ENCODE peak calls at places on chromosomes 6 and 20, in nine cellular contexts. P, S, V, O, M, L, X, E and A are unnamed samples.
A peak's percentile ranks its signal among the peaks of the same experiment; 100 is the strongest.

GRCh38 chr6:124052120-124052519 is 248.5 kb downstream of the NKAIN2 start:
- DNase-seq in P (no peak), S (no peak), V (no peak), O (no peak), M (no peak), L (no peak), X (no peak), E (no peak), A (no peak)

GRCh38 chr20:39913274-39913673 is 775.8 kb downstream of the MAFB start:
- DNase-seq in P (no peak), S (no peak), V (no peak), O (no peak), M (peak; percentile 11), L (no peak), X (no peak), E (no peak), A (no peak)

GRCh38 chr6:132712366-132712765 is 1.5 kb downstream of the VNN1 start:
- DNase-seq in P (peak; percentile 30), S (no peak), V (no peak), O (no peak), M (peak; percentile 39), L (no peak), X (peak; percentile 84), E (no peak), A (no peak)

GRCh38 chr20:32291166-32291565 is 13.7 kb downstream of the KIF3B start:
- DNase-seq in P (no peak), S (no peak), V (no peak), O (no peak), M (no peak), L (no peak), X (no peak), E (no peak), A (no peak)

GRCh38 chr6:48136856-48137255 is 25.9 kb upstream of the PTCHD4 start:
- DNase-seq in P (peak; percentile 25), S (no peak), V (peak; percentile 76), O (no peak), M (peak; percentile 67), L (no peak), X (no peak), E (no peak), A (no peak)

GRCh38 chr6:76351275-76351674 is 278.8 kb upstream of the IMPG1 start:
- DNase-seq in P (no peak), S (no peak), V (no peak), O (no peak), M (no peak), L (peak; percentile 11), X (peak; percentile 20), E (peak; percentile 27), A (peak; percentile 14)

GRCh38 chr6:134117409-134117808 is 65.0 kb upstream of the SLC2A12 start:
- DNase-seq in P (no peak), S (no peak), V (peak; percentile 46), O (no peak), M (peak; percentile 38), L (no peak), X (no peak), E (no peak), A (no peak)

GRCh38 chr20:18541741-18542140 is 25.5 kb upstream of the SMIM26 start:
- DNase-seq in P (peak; percentile 63), S (no peak), V (no peak), O (no peak), M (no peak), L (no peak), X (peak; percentile 94), E (no peak), A (no peak)

GRCh38 chr6:135600086-135600702 is 102.7 kb upstream of the AHI1 start:
- DNase-seq in P (no peak), S (no peak), V (no peak), O (no peak), M (no peak), L (no peak), X (no peak), E (no peak), A (no peak)

GRCh38 chr20:17473662-17474061 is 57.5 kb downstream of the BFSP1 start:
- DNase-seq in P (no peak), S (no peak), V (peak; percentile 25), O (no peak), M (no peak), L (no peak), X (no peak), E (no peak), A (no peak)

GRCh38 chr6:47138046-47138445 is 95.9 kb upstream of the ADGRF1 start:
- DNase-seq in P (peak; percentile 71), S (no peak), V (no peak), O (no peak), M (peak; percentile 51), L (no peak), X (no peak), E (no peak), A (no peak)

GRCh38 chr20:25369529-25369928 is 21.1 kb downstream of the ABHD12 start:
- DNase-seq in P (peak; percentile 19), S (no peak), V (no peak), O (no peak), M (no peak), L (no peak), X (no peak), E (no peak), A (no peak)

GRCh38 chr20:59047938-59048680 is 5.5 kb upstream of the PRELID3B start:
- DNase-seq in P (peak; percentile 63), S (no peak), V (peak; percentile 56), O (no peak), M (peak; percentile 54), L (no peak), X (peak; percentile 96), E (no peak), A (no peak)

GRCh38 chr6:46058951-46059350 is 43.3 kb upstream of the CLIC5 start:
- DNase-seq in P (no peak), S (no peak), V (no peak), O (no peak), M (no peak), L (no peak), X (no peak), E (no peak), A (no peak)

GRCh38 chr6:4668271-4669179 is 107.7 kb upstream of the CDYL start:
- DNase-seq in P (peak; percentile 53), S (no peak), V (no peak), O (no peak), M (peak; percentile 64), L (peak; percentile 11), X (no peak), E (no peak), A (no peak)

GRCh38 chr6:43992126-43992663 is 135.1 kb downstream of the MRPL14 start:
- DNase-seq in P (no peak), S (no peak), V (no peak), O (no peak), M (no peak), L (no peak), X (no peak), E (no peak), A (no peak)

DNA sequence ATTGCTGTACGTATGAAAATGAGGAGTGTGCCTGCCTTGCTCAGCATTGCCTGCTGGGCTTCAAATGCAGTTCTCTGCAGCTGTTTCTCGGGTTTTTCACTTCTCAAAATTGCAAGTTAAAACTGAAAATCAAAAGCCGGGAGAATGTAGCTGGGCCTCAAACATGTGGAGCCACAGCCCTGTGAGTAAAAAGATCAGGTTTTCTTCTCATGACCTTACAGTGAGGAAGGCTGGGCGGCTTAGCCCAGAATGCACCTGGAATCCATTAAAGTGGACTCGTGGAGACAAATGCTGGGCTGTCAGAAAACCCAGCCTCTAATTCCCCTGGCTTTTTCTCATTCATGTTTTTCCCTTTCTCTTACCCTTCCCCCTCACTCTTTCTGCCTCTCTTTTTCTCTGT is 34.4 kb downstream of the DSE start:
- DNase-seq in P (peak; percentile 91), S (no peak), V (peak; percentile 91), O (no peak), M (peak; percentile 73), L (peak; percentile 92), X (no peak), E (no peak), A (no peak)
- H3K4me3 ChIP-seq in P (no peak overlapping the region), S (peak overlapping the region; percentile 1), V (peak overlapping the region; percentile 31), O (no peak overlapping the region), M (no peak overlapping the region), L (peak overlapping the region; percentile 48), X (no peak overlapping the region), E (no peak overlapping the region), A (no peak overlapping the region)

DNA sequence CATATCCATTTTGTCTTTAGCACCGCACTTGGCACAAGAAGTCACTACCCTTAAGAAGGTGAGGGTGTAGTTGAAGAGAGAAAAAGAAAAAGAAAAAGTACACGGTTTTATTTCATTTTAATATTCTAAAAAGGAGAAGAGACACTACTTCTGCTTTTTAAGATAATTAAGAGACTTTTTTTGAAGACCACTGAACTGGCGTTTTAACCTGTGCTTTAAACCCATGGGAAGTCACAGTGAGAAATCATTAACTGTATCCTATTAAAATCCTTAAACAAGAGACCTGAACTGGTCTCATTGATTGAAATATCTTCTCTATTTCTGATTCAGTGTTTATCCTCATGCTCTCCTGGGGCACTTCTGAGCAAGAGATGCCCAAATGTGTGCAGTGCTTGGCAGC is 243.5 kb downstream of the TMEM242 start:
- DNase-seq in P (no peak), S (no peak), V (no peak), O (no peak), M (no peak), L (no peak), X (no peak), E (no peak), A (no peak)
- H3K4me3 ChIP-seq in P (no peak overlapping the region), S (no peak overlapping the region), V (no peak overlapping the region), O (no peak overlapping the region), M (no peak overlapping the region), L (no peak overlapping the region), X (no peak overlapping the region), E (no peak overlapping the region), A (no peak overlapping the region)

DNA sequence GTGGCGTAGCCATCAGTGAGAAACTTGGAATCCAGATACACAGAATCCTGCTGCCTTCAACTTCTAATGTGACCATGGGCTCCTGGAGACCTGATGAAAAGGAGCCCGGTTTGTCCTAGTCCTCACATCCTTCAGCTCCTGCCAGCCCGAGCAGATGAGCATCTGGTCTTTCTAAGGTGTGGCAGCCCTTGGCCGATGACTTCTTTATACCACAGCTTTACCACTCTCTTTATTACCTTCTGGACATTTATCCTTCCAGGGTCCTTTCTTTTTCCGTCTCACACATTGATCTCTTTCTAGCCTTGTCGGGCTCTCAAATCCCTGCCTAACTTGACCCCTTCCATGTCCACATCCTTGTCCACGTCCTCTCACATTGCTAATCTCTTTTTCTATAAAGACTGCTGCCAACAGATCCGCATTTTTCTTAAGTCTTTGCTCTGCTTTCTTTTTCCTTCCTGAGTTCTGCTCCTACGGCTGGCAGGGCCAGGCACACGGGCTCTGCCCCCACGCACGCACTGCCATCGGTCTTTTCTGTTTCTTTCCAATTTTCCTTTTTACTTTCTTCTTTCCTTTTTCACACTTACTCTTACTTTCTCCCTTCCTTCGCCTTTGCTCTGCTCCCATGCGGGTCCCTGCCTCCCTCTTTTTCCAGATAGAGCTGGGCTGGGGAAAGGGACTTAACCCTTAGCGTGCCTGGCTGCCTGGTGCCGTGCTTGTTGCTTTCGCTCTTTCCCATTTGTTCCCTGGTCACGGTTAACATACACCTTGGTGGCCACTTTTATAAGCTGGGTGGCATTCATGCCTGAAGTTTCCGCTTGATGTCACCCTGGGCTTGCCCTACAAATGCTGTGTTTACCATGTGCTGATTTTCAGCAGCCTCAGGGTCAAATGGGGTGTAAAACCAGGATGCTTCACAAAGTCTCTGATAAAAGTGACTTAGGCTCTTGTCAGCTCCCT is 9.4 kb upstream of the GMPR start:
- DNase-seq in P (no peak), S (no peak), V (no peak), O (no peak), M (no peak), L (no peak), X (peak; percentile 35), E (no peak), A (no peak)
- H3K4me3 ChIP-seq in P (no peak overlapping the region), S (peak overlapping the region; percentile 9), V (peak overlapping the region; percentile 65), O (no peak overlapping the region), M (no peak overlapping the region), L (no peak overlapping the region), X (peak overlapping the region; percentile 60), E (no peak overlapping the region), A (no peak overlapping the region)

GRCh38 chr6:154246723-154247118 is 109.9 kb downstream of the IPCEF1 start:
- DNase-seq in P (no peak), S (no peak), V (no peak), O (no peak), M (no peak), L (no peak), X (no peak), E (no peak), A (no peak)
- H3K4me3 ChIP-seq in P (no peak overlapping the region), S (peak overlapping the region; percentile 22), V (no peak overlapping the region), O (no peak overlapping the region), M (no peak overlapping the region), L (peak overlapping the region; percentile 39), X (no peak overlapping the region), E (no peak overlapping the region), A (no peak overlapping the region)